ENCODE peak calls at places on chromosomes 5 and 9, in five cellular contexts. Z is dorsolateral prefrontal cortex, C is mammary epithelial cell, T is pancreas, G is upper lobe of right lung. Y is an unnamed sample.

GRCh38 chr9:129173296-129174101 is 4.6 kb downstream of the IER5L start:
- DNase-seq in T (no peak), C (no peak), G (no peak), Z (no peak), Y (no peak)

GRCh38 chr5:87649455-87649854 is 236.7 kb upstream of the CCNH start:
- DNase-seq in Z (no peak), C (peak), T (no peak), G (no peak), Y (no peak)

GRCh38 chr5:9716838-9717281 is 86.7 kb upstream of the TAS2R1 start:
- DNase-seq in Z (no peak), C (peak), T (no peak), G (no peak), Y (no peak)

GRCh38 chr9:134061019-134061687 is 6.7 kb downstream of the BRD3 start:
- DNase-seq in Z (no peak), G (peak), T (no peak), C (no peak), Y (no peak)

GRCh38 chr5:177440211-177440989 is 6.2 kb upstream of the PRR7 start:
- DNase-seq in T (no peak), G (peak), C (no peak), Z (no peak), Y (no peak)

GRCh38 chr9:131707050-131707449 is 32.8 kb downstream of the RAPGEF1 start:
- DNase-seq in T (no peak), Z (no peak), C (no peak), G (no peak), Y (no peak)

GRCh38 chr9:82597225-82598158 is 465.4 kb downstream of the RASEF start:
- DNase-seq in Z (no peak), T (no peak), C (no peak), G (no peak), Y (no peak)

GRCh38 chr9:96166981-96167380 is 135.0 kb downstream of the HSD17B3 start:
- DNase-seq in C (no peak), Z (no peak), T (no peak), G (no peak), Y (no peak)

GRCh38 chr9:131276107-131276888 is at the start of gene FAM78A:
- DNase-seq in C (no peak), T (no peak), Z (no peak), G (peak), Y (no peak)

GRCh38 chr9:130444565-130445221 is at the start of gene ASS1:
- DNase-seq in G (peak), T (peak), C (peak), Z (peak), Y (peak)

GRCh38 chr9:14769235-14769580 is 46.7 kb upstream of the CER1 start:
- DNase-seq in G (no peak), C (peak), T (no peak), Z (no peak), Y (no peak)

GRCh38 chr9:70421272-70422180 is 7.1 kb upstream of the KLF9 start:
- DNase-seq in Z (peak), T (peak), G (no peak), C (no peak), Y (no peak)

GRCh38 chr5:14407746-14408175 is 173.8 kb upstream of the OTULINL start:
- DNase-seq in T (no peak), G (no peak), C (no peak), Z (no peak), Y (no peak)

GRCh38 chr5:14413331-14413750 is 168.3 kb upstream of the OTULINL start:
- DNase-seq in T (no peak), C (no peak), G (no peak), Z (no peak), Y (no peak)

GRCh38 chr5:14414007-14414406 is 167.6 kb upstream of the OTULINL start:
- DNase-seq in C (no peak), T (no peak), G (no peak), Z (no peak), Y (no peak)

GRCh38 chr5:14410068-14410941 is 171.3 kb upstream of the OTULINL start:
- DNase-seq in G (no peak), C (no peak), T (no peak), Z (no peak), Y (no peak)

GRCh38 chr5:14410942-14411258 is 170.7 kb upstream of the OTULINL start:
- DNase-seq in G (no peak), T (no peak), C (no peak), Z (no peak), Y (no peak)
- H3K27ac ChIP-seq in G (no peak), T (no peak), C (no peak), Z (peak), Y (peak)

DNA sequence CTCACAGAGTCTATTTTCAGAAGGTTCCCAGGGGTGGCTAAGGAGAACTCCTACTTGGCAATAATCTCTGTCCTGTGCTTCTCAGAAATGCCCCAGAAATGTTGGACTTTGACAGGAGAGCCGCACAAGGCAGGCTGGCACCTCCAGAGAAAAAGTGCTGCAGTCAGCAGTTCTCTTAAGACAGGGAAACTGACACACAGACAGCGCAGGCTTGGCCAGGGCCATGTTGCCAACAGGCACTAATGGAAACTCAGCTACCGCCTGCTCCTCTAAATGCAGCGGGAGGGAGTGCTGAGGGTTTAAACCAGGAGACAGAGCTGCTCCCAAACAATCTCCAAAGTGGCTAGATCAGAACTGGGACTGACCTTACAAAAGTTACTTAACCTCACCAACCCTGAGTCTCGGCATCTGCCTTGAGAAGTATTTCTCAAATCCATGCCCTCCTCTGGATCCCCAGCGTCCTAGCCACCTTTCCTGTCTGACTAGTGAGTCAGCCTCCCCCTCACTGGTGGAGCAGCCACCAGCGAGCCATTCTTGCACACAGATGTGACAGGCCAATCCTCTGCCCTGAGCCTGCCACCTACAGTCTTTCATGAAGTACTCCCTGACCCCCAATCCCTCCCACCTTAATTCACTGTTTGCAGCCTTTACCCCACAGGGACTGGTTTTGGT is 186.4 kb downstream of the CDK5RAP2 start:
- DNase-seq in Z (no peak), T (no peak), G (no peak), C (peak), Y (no peak)
- H3K27ac ChIP-seq in Z (no peak), T (no peak), G (no peak), C (peak), Y (no peak)

GRCh38 chr5:57492632-57493031 is 10.0 kb upstream of the ACTBL2 start:
- DNase-seq in C (no peak), T (no peak), G (no peak), Z (no peak), Y (no peak)

GRCh38 chr5:57495285-57495684 is 12.7 kb upstream of the ACTBL2 start:
- DNase-seq in Z (no peak), T (no peak), G (no peak), C (no peak), Y (no peak)

GRCh38 chr5:57495688-57496087 is 13.1 kb upstream of the ACTBL2 start:
- DNase-seq in Z (no peak), T (no peak), G (no peak), C (no peak), Y (no peak)

GRCh38 chr5:57493034-57493433 is 10.4 kb upstream of the ACTBL2 start:
- DNase-seq in T (no peak), Z (no peak), G (no peak), C (no peak), Y (no peak)

GRCh38 chr5:57494104-57495098 is 11.8 kb upstream of the ACTBL2 start:
- DNase-seq in T (no peak), C (peak), Z (no peak), G (no peak), Y (peak)
- H3K27ac ChIP-seq in T (no peak), C (peak), Z (no peak), G (peak), Y (no peak)

DNA sequence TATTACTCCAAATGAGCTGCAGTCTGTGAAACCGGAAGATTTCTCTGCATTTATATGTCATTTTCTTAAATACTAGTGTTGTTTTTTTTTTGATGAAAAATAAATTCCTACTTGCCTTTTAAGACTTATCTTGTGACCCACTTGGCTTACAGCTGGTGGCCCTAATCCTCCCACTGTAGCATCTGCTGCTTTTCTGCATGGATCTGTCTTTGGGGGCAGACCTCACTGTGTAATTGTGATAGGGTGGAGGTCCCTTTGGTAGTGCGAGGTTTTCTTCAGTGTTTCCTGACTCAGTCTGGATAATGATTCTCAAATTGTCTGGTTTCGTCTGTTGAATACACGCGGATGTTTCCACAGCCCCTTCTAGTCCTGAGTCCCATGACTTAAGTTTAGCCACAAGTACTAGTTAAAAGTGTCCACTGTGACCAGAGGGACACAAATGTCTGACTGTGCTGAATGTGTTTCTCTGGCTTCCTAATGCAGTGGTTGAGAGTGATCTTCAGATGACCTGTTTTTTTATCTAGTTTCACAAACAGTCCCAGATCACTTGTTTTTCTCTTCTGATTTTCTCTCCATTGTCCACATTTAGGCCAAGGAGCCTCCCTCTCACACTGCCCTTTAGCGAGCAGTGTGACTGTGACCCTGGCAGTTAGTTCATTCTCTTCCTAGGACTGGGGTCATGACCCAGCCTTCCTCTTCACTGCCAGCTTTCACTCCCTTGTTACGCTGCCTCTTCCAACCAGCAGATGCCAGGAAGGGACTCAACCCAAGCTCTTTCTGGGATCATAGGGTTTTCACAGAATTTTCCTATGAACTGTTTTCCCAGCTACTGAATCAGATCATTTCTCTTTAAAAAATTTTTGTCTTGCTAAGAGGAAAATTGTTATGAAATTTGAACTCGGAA is 70.6 kb downstream of the LMNB1 start:
- DNase-seq in Z (no peak), G (no peak), T (no peak), C (no peak), Y (no peak)
- H3K27ac ChIP-seq in Z (no peak), G (no peak), T (no peak), C (no peak), Y (no peak)

Y was measured in heart right ventricle.